ENCODE peak calls at places on chromosomes 3 and 15, in four cellular contexts. I is IMR-90, J is H9, A is iPS DF 6.9. S is an unnamed sample. For H3K9me3, the result is how much of the 10 kb centered on the place peaks cover.

GRCh38 chr3:174218011-174218410 is 641.1 kb upstream of the NAALADL2 start:
- DNase-seq in A (no peak), I (peak), J (no peak), S (no peak)

GRCh38 chr3:183825380-183826161 is at the start of gene MAP6D1:
- DNase-seq in I (peak), J (peak), A (peak), S (no peak)

GRCh38 chr3:8500208-8500961 is 1.2 kb upstream of the LMCD1 start:
- DNase-seq in J (peak), I (peak), A (no peak), S (peak)

GRCh38 chr3:55362206-55362960 is 124.7 kb downstream of the WNT5A start:
- DNase-seq in A (no peak), I (peak), J (no peak), S (no peak)

GRCh38 chr3:187729598-187729997 is 15.7 kb downstream of the BCL6 start:
- DNase-seq in I (no peak), J (no peak), A (no peak), S (no peak)

GRCh38 chr3:188937389-188937788 is 234.4 kb upstream of the TPRG1 start:
- DNase-seq in A (no peak), J (no peak), I (peak), S (no peak)

GRCh38 chr15:101105059-101105851 is 146.6 kb downstream of the CHSY1 start:
- DNase-seq in I (peak), A (no peak), J (no peak), S (no peak)

GRCh38 chr3:183158552-183159006 is 4.0 kb downstream of the LAMP3 start:
- DNase-seq in J (no peak), A (no peak), I (peak), S (no peak)

GRCh38 chr3:120021523-120021922 is 72.7 kb downstream of the GSK3B start:
- DNase-seq in A (no peak), I (peak), J (no peak), S (no peak)

GRCh38 chr3:18513091-18513490 is 88.0 kb upstream of the SATB1 start:
- DNase-seq in J (no peak), A (no peak), I (no peak), S (no peak)

GRCh38 chr3:29686889-29687592 is 406.2 kb downstream of the RBMS3 start:
- DNase-seq in A (no peak), I (peak), J (no peak), S (no peak)

GRCh38 chr15:61653110-61653509 is 407.1 kb downstream of the VPS13C start:
- DNase-seq in J (peak), A (no peak), I (no peak), S (no peak)

GRCh38 chr3:18208856-18209255 is 216.3 kb downstream of the SATB1 start:
- DNase-seq in A (no peak), J (no peak), I (no peak), S (no peak)

GRCh38 chr15:79204886-79205285 is 77.6 kb upstream of the ANKRD34C start:
- DNase-seq in I (no peak), A (no peak), J (no peak), S (no peak)

GRCh38 chr15:47781527-47781926 is 64.2 kb downstream of the SEMA6D start:
- DNase-seq in A (no peak), I (no peak), J (no peak), S (no peak)

GRCh38 chr3:24387493-24387892 is 107.2 kb downstream of the THRB start:
- DNase-seq in A (no peak), J (no peak), I (no peak), S (no peak)

GRCh38 chr3:193418576-193419373 is 40.2 kb upstream of the ATP13A5 start:
- DNase-seq in J (no peak), A (no peak), I (no peak), S (no peak)

DNA sequence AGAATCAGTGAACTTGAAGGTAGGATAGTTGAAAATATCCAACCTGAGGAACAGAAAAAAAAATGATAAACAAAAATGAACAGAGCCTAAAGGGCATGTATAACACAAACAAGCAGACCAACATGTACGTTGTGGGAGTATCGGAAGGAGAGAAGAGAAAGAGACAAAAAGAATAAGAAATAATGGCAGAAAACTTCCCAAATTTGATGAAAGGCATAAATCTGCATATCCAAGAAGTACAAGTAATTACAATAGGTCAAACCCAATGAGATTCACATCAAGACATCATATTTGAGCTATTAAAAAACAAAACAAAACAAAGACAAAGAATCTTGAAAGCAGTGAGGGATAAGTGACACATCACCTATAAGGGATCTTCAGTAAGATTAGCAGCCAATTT is 38.1 kb upstream of the ATP13A5 start:
- DNase-seq in I (no peak), A (no peak), J (no peak), S (no peak)
- H3K9me3 ChIP-seq in I (under half), A (under half), J (under half), S (under half)

GRCh38 chr3:135990903-135991302 is 25.4 kb downstream of the PPP2R3A start:
- DNase-seq in A (no peak), J (no peak), I (no peak), S (no peak)

GRCh38 chr3:135989247-135989646 is 23.7 kb downstream of the PPP2R3A start:
- DNase-seq in J (no peak), A (no peak), I (peak), S (no peak)

GRCh38 chr3:135994708-135995335 is 29.3 kb downstream of the PPP2R3A start:
- DNase-seq in J (no peak), I (no peak), A (no peak), S (no peak)

GRCh38 chr3:135992072-135992471 is 26.5 kb downstream of the PPP2R3A start:
- DNase-seq in I (peak), J (no peak), A (no peak), S (no peak)

GRCh38 chr3:135991621-135992020 is 26.1 kb downstream of the PPP2R3A start:
- DNase-seq in J (no peak), A (no peak), I (no peak), S (no peak)
- H3K9me3 ChIP-seq in J (under half), A (under half), I (under half), S (under half)

GRCh38 chr15:69930754-69931153 is 167.0 kb downstream of the TLE3 start:
- DNase-seq in I (no peak), A (no peak), J (peak), S (no peak)

GRCh38 chr15:69926011-69926410 is 171.7 kb downstream of the TLE3 start:
- DNase-seq in J (peak), A (no peak), I (no peak), S (no peak)

GRCh38 chr15:69929905-69930630 is 167.6 kb downstream of the TLE3 start:
- DNase-seq in J (peak), I (no peak), A (no peak), S (no peak)

GRCh38 chr15:69924531-69924930 is 173.2 kb downstream of the TLE3 start:
- DNase-seq in I (no peak), J (no peak), A (no peak), S (no peak)

DNA sequence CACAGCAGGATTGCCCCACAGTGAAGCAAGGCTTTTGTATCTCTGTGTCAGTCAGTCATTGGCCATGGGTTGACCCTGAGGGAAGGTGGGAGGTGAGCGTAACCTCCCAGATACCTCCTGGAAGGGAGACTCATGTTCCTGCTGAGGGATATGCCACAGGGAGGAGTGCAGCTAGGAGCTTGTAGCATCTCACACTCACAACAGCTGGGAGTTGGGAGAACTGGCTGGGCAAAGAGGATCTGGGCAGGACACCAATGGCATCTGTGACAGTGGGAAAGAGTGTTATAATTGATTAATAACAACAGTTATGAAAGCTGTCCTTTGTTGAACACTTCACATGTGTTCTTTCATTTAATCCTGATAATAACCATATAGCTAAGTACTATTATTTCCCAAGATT is 171.0 kb downstream of the TLE3 start:
- DNase-seq in I (no peak), J (peak), A (no peak), S (no peak)
- H3K9me3 ChIP-seq in I (under half), J (under half), A (under half), S (under half)

DNA sequence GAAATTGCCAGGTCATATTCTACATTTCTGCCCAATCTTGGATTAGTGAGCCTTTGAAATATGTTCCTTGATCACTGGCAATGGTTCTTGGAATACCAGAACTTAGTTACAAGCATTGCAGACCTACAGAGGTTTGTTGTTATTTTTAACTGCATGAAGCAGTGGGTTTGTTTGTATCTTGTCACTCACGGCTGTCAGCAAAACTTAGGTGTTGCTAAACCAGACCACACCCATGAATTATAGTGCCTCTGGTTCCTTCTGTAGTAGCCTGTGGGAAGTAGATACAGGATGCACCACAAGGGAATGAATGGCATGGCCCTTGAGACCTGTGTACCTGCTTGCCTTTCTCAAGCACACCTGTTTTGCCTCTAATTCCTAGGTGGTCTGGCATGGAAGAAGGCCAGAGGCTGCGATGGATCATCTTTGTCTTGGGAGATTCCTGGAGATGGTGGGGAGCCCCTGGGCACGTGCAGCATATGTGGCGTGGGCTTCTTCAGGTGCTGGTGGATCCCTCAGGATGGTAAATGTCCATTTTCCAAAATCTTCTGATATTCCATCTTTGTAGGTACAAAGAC is 138.8 kb downstream of the SNRPN start:
- DNase-seq in J (peak), I (no peak), A (no peak), S (no peak)
- H3K9me3 ChIP-seq in J (half or more), I (under half), A (under half), S (half or more)